ENCODE peak calls at places on chromosomes 1 and 21, in ten cellular contexts. E is mucosa of descending colon; C is upper lobe of right lung; A is hepatocyte; L is heart left ventricle; Q is sigmoid colon; P is ovary; F is CD8-positive, alpha-beta T cell; J is A549; D is HCT116. W is an unnamed sample. For H3K4me1, the result is how much of the 10 kb centered on the place peaks cover.

GRCh38 chr21:45592208-45592619 is 50.0 kb upstream of the SLC19A1 start:
- DNase-seq in E (no peak), C (peak), A (no peak), L (no peak), Q (peak), P (no peak), F (peak), J (no peak), D (no peak), W (no peak)

GRCh38 chr21:44415073-44416025 is 40.0 kb upstream of the LRRC3 start:
- DNase-seq in E (peak), C (peak), A (no peak), L (no peak), Q (peak), P (no peak), F (no peak), J (no peak), D (no peak), W (no peak)

GRCh38 chr21:34926784-34927548 is 122.1 kb downstream of the RUNX1 start:
- DNase-seq in E (no peak), C (no peak), A (peak), L (no peak), Q (no peak), P (no peak), F (no peak), J (peak), D (no peak), W (peak)

GRCh38 chr1:227890451-227891222 is 57.1 kb downstream of the WNT9A start:
- DNase-seq in E (no peak), C (peak), A (no peak), L (no peak), Q (peak), P (peak), F (peak), J (no peak), D (no peak), W (peak)

GRCh38 chr1:15950763-15951295 is 25.1 kb downstream of the ZBTB17 start:
- DNase-seq in E (no peak), C (no peak), A (peak), L (no peak), Q (peak), P (peak), F (peak), J (no peak), D (no peak), W (peak)

GRCh38 chr1:3852091-3852490 is 4.9 kb downstream of the CEP104 start:
- DNase-seq in E (no peak), C (no peak), A (no peak), L (no peak), Q (peak), P (no peak), F (no peak), J (no peak), D (no peak), W (no peak)

GRCh38 chr21:42150458-42151085 is 68.4 kb upstream of the ABCG1 start:
- DNase-seq in E (no peak), C (peak), A (no peak), L (no peak), Q (no peak), P (no peak), F (no peak), J (no peak), D (no peak), W (no peak)

GRCh38 chr1:92901699-92902405 is 59.4 kb downstream of the DIPK1A start:
- DNase-seq in E (no peak), C (no peak), A (no peak), L (no peak), Q (no peak), P (no peak), F (no peak), J (no peak), D (no peak), W (no peak)

GRCh38 chr1:167095368-167095767 is 1.5 kb downstream of the STYXL2 start:
- DNase-seq in E (no peak), C (no peak), A (no peak), L (no peak), Q (no peak), P (no peak), F (no peak), J (no peak), D (no peak), W (no peak)

GRCh38 chr1:196607940-196608339 is 300 bp downstream of the KCNT2 start:
- DNase-seq in E (no peak), C (no peak), A (peak), L (no peak), Q (no peak), P (no peak), F (no peak), J (no peak), D (no peak), W (no peak)

GRCh38 chr1:170085089-170085488 is 10.6 kb upstream of the KIFAP3 start:
- DNase-seq in E (no peak), C (no peak), A (no peak), L (no peak), Q (no peak), P (no peak), F (no peak), J (no peak), D (no peak), W (no peak)

GRCh38 chr1:157968503-157968902 is 24.9 kb upstream of the KIRREL1 start:
- DNase-seq in E (peak), C (no peak), A (no peak), L (no peak), Q (peak), P (no peak), F (no peak), J (peak), D (no peak), W (peak)

GRCh38 chr1:41642922-41643321 is 158.4 kb upstream of the EDN2 start:
- DNase-seq in E (no peak), C (peak), A (no peak), L (no peak), Q (no peak), P (no peak), F (no peak), J (no peak), D (no peak), W (no peak)
- H3K4me1 ChIP-seq in E (under half), C (under half), A (under half), L (under half), Q (under half), P (under half), F (under half), J (under half), D (under half), W (under half)

DNA sequence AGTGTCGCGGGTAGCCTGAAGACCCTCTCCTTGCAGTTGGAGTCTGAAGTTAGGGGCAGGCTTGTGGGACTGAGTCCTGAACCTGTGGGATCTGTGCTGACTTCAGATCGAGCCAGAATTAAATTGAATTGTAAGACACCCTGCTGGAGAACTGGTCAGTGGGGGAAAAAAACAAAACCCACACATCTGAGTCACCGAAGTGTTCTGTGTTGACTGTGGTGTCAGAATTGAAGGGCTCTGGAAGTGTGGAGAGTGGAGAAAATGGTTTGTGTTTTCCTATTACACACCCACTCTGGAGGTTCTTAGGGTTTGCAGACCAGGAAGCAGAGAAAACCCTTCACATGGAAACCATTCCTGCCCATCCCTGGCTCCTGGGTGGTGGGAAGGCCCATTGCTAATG is 209.5 kb upstream of the GALNT2 start:
- DNase-seq in E (no peak), C (no peak), A (no peak), L (no peak), Q (no peak), P (no peak), F (no peak), J (no peak), D (no peak), W (no peak)
- H3K4me3 ChIP-seq in E (no peak), C (no peak), A (no peak), L (no peak), Q (no peak), P (no peak), F (no peak), J (no peak), D (no peak), W (no peak)

DNA sequence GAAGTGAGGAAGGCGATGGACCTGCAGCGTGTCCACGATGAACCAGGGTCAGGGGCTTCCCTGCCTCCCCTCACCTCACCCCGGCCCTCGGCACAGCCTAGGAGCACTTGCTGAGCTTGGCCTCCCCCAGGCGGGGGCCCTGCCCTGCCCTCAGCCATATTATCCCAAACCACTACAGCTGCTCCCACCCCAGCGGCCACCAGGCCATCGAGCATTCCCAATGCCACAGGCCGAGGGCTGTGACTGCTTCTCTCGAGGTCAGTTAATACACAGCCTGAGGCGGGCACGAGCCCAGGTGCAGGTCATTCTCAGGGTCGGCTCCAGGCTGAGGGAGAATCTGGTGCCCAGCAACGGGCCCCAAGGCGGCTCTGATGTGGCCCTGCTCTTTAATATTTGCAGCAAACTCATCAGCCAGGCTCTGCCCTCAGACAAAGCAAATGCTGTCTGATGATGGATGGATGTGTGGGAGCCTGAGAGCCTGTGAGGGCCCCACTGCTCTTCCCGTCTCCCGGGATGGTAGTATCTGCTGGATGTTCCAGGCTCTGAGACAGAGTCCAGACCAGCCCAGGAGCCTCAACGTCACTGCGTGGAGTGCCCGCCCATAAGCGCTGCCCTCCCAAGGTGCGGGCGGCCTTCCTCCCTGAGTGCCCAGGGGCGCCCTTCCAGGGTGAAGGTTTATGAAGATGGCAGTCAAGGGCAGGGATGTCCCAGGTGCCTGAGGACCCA is 8.5 kb upstream of the GPR153 start:
- DNase-seq in E (no peak), C (no peak), A (no peak), L (no peak), Q (peak), P (no peak), F (no peak), J (no peak), D (no peak), W (no peak)
- H3K4me1 ChIP-seq in E (under half), C (under half), A (under half), L (under half), Q (under half), P (under half), F (under half), J (under half), D (under half), W (under half)

DNA sequence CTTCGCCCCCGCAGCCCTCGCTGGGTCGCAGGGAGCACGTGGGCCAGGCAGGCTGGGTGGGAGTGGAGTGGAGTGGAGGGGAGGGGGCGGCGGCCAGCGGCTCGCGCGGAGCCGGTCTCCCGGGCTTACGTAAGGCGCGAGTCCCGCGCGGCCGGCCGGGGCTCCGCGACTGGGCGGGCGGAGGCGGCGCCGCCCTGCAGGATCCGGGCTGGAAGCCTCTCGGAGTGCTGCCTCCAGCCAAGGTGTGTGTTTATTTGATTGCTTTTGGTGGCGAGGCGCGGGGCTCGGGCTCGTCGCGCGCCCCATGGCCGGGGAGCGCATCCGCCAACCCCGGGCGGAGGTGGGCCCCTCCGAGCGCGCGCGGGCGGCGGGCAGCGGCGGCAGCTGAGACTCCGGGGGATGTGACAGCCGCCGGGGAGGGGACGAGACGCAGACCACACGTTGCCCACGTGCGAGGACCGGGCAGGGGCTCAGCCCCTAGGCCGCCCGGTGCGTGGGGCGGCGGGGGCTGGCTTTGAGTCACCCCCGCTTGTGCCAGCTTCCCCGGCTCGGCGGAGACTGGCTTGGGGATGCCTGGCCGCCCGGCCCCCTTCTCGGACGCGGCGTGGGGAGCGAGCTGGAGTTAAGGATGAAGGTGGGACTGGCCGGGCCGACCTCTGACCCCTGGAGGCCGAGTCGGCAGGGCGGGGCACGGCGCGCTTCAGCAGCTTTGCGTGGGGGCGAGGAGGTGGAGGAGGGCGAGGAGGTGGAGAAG is 402 bp upstream of the AK4 start:
- DNase-seq in E (peak), C (peak), A (peak), L (peak), Q (peak), P (peak), F (no peak), J (peak), D (no peak), W (peak)
- H3K4me3 ChIP-seq in E (peak), C (peak), A (peak), L (peak), Q (peak), P (peak), F (peak), J (peak), D (peak), W (peak)

DNA sequence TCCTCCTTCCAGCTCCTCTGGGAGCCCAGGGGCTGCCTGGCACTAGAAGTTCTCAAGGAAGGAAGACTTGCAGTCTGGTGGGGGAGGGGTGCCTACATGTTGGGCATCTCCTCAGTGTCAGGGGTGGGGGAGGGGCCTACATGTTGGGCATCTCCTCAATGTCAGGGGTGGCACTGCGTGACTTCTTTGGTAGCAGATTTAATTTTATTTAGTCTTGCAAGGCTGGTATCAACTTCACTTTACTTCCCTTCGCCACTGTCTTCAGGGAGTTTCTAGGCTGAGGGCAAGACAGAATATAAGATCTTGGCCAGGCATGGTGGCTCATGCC is 18.5 kb downstream of the ADORA1 start:
- DNase-seq in E (no peak), C (no peak), A (no peak), L (peak), Q (no peak), P (no peak), F (no peak), J (no peak), D (no peak), W (no peak)
- H3K4me1 ChIP-seq in E (under half), C (under half), A (under half), L (under half), Q (under half), P (under half), F (under half), J (under half), D (under half), W (half or more)

DNA sequence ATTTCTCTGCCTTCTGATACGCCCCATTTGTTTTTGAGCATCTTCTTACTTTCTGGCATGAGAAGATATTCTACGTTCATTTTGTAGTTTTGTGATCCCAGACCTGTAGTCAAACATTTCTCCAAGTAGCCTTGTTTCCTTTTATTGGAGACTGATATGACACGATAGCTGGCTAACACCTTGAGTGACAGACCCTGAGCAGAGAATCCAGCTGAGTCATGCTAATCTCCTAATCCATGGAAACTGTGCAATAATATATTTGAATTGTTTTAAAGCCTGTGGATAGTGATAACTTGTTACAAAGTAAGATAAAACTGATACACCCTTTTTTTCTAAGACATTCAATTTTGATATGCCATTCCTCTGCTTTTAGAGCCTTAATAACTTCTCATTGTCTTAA is 1.2 kb upstream of the IFI44L start:
- DNase-seq in E (no peak), C (no peak), A (no peak), L (no peak), Q (no peak), P (no peak), F (no peak), J (no peak), D (no peak), W (no peak)
- H3K4me3 ChIP-seq in E (no peak), C (peak), A (no peak), L (no peak), Q (no peak), P (no peak), F (no peak), J (no peak), D (no peak), W (no peak)

DNA sequence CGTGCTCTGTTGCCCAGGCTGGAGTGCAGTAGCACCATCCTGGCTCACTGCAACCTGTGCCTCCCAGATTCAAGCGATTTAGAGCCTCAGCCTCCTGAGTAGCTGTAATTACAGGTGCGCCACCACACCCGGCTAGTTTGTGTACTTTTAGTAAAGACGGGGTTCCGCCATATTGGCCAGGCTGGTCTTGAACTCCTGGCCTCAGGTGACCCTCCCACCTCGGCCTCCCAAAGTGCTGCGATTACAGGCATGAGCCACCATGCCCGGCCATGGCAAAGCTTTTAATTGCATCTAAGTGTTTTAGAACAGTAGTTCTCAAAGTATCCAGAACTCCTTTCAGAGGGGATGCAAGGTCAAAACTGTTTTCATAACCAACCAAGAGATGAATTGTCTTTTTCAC is 25.1 kb upstream of the IFNGR2 start:
- DNase-seq in E (no peak), C (peak), A (no peak), L (no peak), Q (no peak), P (no peak), F (no peak), J (no peak), D (no peak), W (no peak)
- H3K4me1 ChIP-seq in E (under half), C (under half), A (under half), L (under half), Q (under half), P (under half), F (under half), J (under half), D (half or more), W (under half)

DNA sequence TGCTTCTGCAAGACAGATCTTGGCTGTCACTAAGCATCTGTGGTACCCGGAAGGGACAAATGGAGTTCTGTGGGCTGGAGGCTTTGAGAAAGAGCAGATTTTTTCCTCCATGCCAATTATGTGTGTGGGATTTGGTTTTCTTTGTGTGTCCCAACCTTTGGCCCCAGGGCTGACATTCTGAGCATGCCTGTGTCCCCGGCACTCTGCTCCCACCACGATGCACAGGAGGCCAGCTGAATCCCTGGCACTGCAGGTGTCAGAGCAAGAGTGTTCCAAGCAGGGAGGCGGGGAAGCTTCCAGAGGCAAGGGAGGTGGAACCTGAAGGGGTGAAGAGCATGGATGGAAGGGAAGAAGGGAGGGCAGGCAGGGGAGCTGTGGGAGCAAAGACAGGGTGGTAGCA is 51.9 kb upstream of the STUM start:
- DNase-seq in E (no peak), C (no peak), A (no peak), L (no peak), Q (no peak), P (no peak), F (no peak), J (no peak), D (no peak), W (no peak)
- H3K4me3 ChIP-seq in E (no peak), C (no peak), A (no peak), L (no peak), Q (no peak), P (no peak), F (no peak), J (no peak), D (no peak), W (no peak)

DNA sequence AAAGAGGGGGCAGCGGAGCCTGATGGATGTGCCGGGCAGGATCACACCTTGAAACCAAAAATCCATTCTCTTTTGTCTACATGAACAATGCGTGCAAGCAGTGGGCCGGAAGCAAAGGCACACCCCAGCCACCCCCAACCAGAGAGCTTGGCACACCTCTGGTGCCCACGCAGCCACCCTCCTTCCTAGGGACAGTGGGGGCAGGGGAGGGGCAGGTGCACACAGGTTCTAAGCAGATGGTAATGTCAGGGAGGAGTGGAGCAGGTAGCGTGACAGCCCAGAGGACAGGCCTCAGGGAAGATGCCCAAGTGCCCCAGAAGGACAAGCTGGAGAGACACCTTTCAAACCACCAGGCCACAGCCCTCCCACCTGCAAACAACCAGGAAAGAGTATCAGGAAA is 36.5 kb downstream of the SYF2 start:
- DNase-seq in E (peak), C (no peak), A (no peak), L (no peak), Q (no peak), P (no peak), F (no peak), J (no peak), D (no peak), W (no peak)
- H3K4me1 ChIP-seq in E (under half), C (under half), A (under half), L (under half), Q (under half), P (under half), F (under half), J (under half), D (under half), W (under half)